ENCODE peak calls at places on chromosomes 3 and 15, in eight cellular contexts. M is body of pancreas, P is ovary, E is PC-3, O is foreskin keratinocyte, D is thoracic aorta, U is WERI-Rb-1, C is spleen. F is an unnamed sample.

GRCh38 chr3:194087995-194088841 is 47.7 kb upstream of the HES1 start:
- DNase-seq in M (no peak), P (no peak), E (no peak), O (no peak), D (no peak), U (no peak), C (no peak), F (no peak)

GRCh38 chr15:92683511-92683834 is 27.9 kb upstream of the FAM174B start:
- DNase-seq in M (peak), P (peak), E (peak), O (no peak), D (no peak), U (peak), C (no peak), F (peak)

GRCh38 chr3:126081618-126082333 is 2.1 kb downstream of the SLC41A3 start:
- DNase-seq in M (no peak), P (no peak), E (peak), O (peak), D (no peak), U (peak), C (no peak), F (peak)

GRCh38 chr15:88900309-88900981 is 5.1 kb upstream of the HAPLN3 start:
- DNase-seq in M (no peak), P (no peak), E (peak), O (no peak), D (no peak), U (no peak), C (no peak), F (no peak)

GRCh38 chr3:31172336-31172735 is 277.9 kb upstream of the GADL1 start:
- DNase-seq in M (no peak), P (no peak), E (no peak), O (no peak), D (no peak), U (no peak), C (no peak), F (no peak)

GRCh38 chr3:36302626-36303025 is 77.7 kb upstream of the STAC start:
- DNase-seq in M (no peak), P (no peak), E (no peak), O (no peak), D (no peak), U (no peak), C (no peak), F (no peak)

GRCh38 chr15:65082303-65082958 is 5.9 kb downstream of the KBTBD13 start:
- DNase-seq in M (no peak), P (no peak), E (peak), O (no peak), D (no peak), U (peak), C (no peak), F (no peak)

GRCh38 chr3:6172871-6173667 is 687.8 kb upstream of the GRM7 start:
- DNase-seq in M (no peak), P (no peak), E (no peak), O (no peak), D (no peak), U (no peak), C (no peak), F (no peak)

GRCh38 chr3:102182162-102182561 is 252.7 kb upstream of the ZPLD1 start:
- DNase-seq in M (peak), P (no peak), E (no peak), O (no peak), D (no peak), U (no peak), C (no peak), F (no peak)

GRCh38 chr3:27677554-27677953 is 44.6 kb downstream of the EOMES start:
- DNase-seq in M (no peak), P (peak), E (peak), O (peak), D (no peak), U (no peak), C (no peak), F (no peak)

GRCh38 chr15:85872125-85872524 is 77.4 kb upstream of the KLHL25 start:
- DNase-seq in M (no peak), P (no peak), E (no peak), O (no peak), D (no peak), U (no peak), C (no peak), F (no peak)

GRCh38 chr3:149507491-149508324 is 33.2 kb downstream of the TM4SF4 start:
- DNase-seq in M (no peak), P (peak), E (no peak), O (no peak), D (peak), U (no peak), C (no peak), F (no peak)

GRCh38 chr15:77630956-77631789 is 1.5 kb downstream of the LINGO1 start:
- DNase-seq in M (peak), P (no peak), E (no peak), O (no peak), D (no peak), U (peak), C (no peak), F (no peak)
- TF ChIP-seq CTCF in M (peak), P (no peak), E (peak), O (no peak), D (no peak), U (peak), C (peak), F (no peak)

GRCh38 chr3:42149537-42150426 is 58.6 kb downstream of the TRAK1 start:
- DNase-seq in M (peak), P (no peak), E (peak), O (no peak), D (no peak), U (no peak), C (no peak), F (no peak)
- H3K27ac ChIP-seq in M (no peak), P (no peak), E (peak), O (no peak), D (no peak), U (no peak), C (no peak), F (no peak)

GRCh38 chr3:146598486-146598885 is 6.7 kb downstream of the PLSCR5 start:
- DNase-seq in M (no peak), P (no peak), E (peak), O (peak), D (no peak), U (no peak), C (no peak), F (no peak)

GRCh38 chr3:146590521-146590920 is 14.6 kb downstream of the PLSCR5 start:
- DNase-seq in M (no peak), P (no peak), E (peak), O (no peak), D (no peak), U (no peak), C (no peak), F (no peak)

GRCh38 chr3:146589899-146590508 is 15.1 kb downstream of the PLSCR5 start:
- DNase-seq in M (peak), P (no peak), E (peak), O (no peak), D (no peak), U (peak), C (no peak), F (no peak)

GRCh38 chr3:146593776-146594175 is 11.4 kb downstream of the PLSCR5 start:
- DNase-seq in M (no peak), P (no peak), E (no peak), O (no peak), D (no peak), U (no peak), C (no peak), F (no peak)

GRCh38 chr3:146594843-146595482 is 10.2 kb downstream of the PLSCR5 start:
- DNase-seq in M (no peak), P (no peak), E (peak), O (no peak), D (no peak), U (no peak), C (peak), F (no peak)
- TF ChIP-seq CTCF in M (no peak), P (no peak), E (peak), O (peak), D (no peak), U (no peak), C (peak), F (peak)

GRCh38 chr3:146117406-146118285 is 43.3 kb downstream of the PLOD2 start:
- DNase-seq in M (no peak), P (no peak), E (peak), O (no peak), D (no peak), U (no peak), C (no peak), F (no peak)
- H3K27ac ChIP-seq in M (no peak), P (no peak), E (peak), O (no peak), D (peak), U (no peak), C (no peak), F (no peak)

DNA sequence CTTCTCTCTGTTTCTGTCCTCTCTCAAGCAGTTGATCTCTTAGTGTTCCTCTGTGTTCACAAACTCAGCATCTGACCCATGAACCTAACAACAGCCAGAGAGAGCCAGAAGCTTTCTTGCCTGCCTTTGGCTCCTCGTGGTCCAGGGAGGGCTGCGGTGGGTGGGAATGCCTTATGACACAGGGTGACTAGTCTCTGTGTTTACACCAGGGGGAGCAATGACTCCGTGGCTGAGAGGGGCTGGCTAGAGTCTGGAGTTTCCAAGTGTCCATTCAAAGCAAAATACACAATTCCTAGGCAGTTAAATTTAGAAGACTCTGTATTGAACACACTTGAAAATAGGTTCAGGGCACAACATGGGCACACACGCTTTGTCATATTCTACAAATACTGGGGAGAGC is 370.0 kb upstream of the FRG2C start:
- DNase-seq in M (peak), P (peak), E (peak), O (no peak), D (no peak), U (peak), C (no peak), F (peak)
- TF ChIP-seq CTCF in M (peak), P (peak), E (peak), O (peak), D (peak), U (peak), C (peak), F (peak)

DNA sequence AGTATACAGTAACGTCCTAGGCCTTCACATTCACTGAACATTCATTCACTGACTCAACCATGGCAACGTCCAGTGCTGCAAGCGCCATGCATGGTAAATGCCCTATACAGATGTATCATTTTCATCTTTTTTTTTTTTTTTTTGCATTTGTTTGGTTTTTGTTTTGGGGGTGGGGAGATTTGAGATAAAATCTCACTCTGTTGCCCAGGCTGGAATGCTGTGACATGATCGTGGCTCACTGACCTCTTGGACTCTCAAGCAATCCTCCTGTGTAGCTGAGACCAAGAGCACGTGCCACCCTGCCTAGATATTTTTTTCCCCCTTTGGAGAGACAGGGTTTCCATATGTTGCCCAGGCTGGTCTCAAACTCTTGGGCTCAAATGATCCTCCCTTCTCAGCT is 37.4 kb downstream of the SUSD5 start:
- DNase-seq in M (no peak), P (no peak), E (no peak), O (no peak), D (no peak), U (no peak), C (no peak), F (no peak)
- H3K27ac ChIP-seq in M (no peak), P (no peak), E (no peak), O (no peak), D (no peak), U (no peak), C (no peak), F (no peak)

F was measured in psoas muscle.